ENCODE peak calls at places on chromosomes 12 and 14, in four cellular contexts. R is tibial nerve; K is NCI-H1694 treated with DMSO at 0.1 percent for 48 hours; T is activated naive CD4-positive, alpha-beta T cell. P is an unnamed sample.

GRCh38 chr14:74400328-74400727 is 25.7 kb downstream of the SYNDIG1L start:
- DNase-seq in R (no peak), K (no peak), T (no peak), P (no peak)

GRCh38 chr14:54564799-54565235 is 2.1 kb upstream of the SAMD4A start:
- DNase-seq in R (no peak), K (peak; percentile 43), T (no peak), P (no peak)

GRCh38 chr12:2234951-2235350 is 182.2 kb downstream of the CACNA1C start:
- DNase-seq in R (no peak), K (no peak), T (no peak), P (no peak)

GRCh38 chr12:132266370-132266769 is 63.0 kb downstream of the GALNT9 start:
- DNase-seq in R (no peak), K (no peak), T (no peak), P (no peak)

GRCh38 chr12:109735825-109736551 is 22.4 kb downstream of the FAM222A start:
- DNase-seq in R (peak; percentile 0), K (no peak), T (no peak), P (no peak)

GRCh38 chr12:95440401-95440800 is 33.6 kb upstream of the METAP2 start:
- DNase-seq in R (no peak), K (no peak), T (no peak), P (no peak)

GRCh38 chr12:113528606-113529005 is 56.9 kb upstream of the LHX5 start:
- DNase-seq in R (no peak), K (no peak), T (no peak), P (no peak)

GRCh38 chr12:100716949-100717732 is 77.4 kb upstream of the ANO4 start:
- DNase-seq in R (no peak), K (no peak), T (no peak), P (no peak)

GRCh38 chr14:21528381-21529348 is 2.5 kb upstream of the SALL2 start:
- DNase-seq in R (no peak), K (no peak), T (no peak), P (no peak)

GRCh38 chr12:121214855-121215745 is 5.2 kb downstream of the P2RX4 start:
- DNase-seq in R (no peak), K (no peak), T (no peak), P (no peak)

GRCh38 chr14:32933623-32933942 is 5.1 kb upstream of the NPAS3 start:
- DNase-seq in R (no peak), K (no peak), T (no peak), P (no peak)

GRCh38 chr12:754871-755562 is 2.6 kb downstream of the WNK1 start:
- DNase-seq in R (no peak), K (peak; percentile 53), T (no peak), P (no peak)

GRCh38 chr14:54818201-54819133 is 84.2 kb downstream of the GCH1 start:
- DNase-seq in R (no peak), K (no peak), T (no peak), P (no peak)

GRCh38 chr12:1660304-1661187 is 30.3 kb upstream of the ADIPOR2 start:
- DNase-seq in R (peak; percentile 76), K (no peak), T (no peak), P (no peak)